ENCODE peak calls at places on chromosome 10, in seven cellular contexts. T, S, G, J, I, Z and C are unnamed samples.

GRCh38 chr10:119246862-119247549 is 39.6 kb downstream of the GRK5 start:
- DNase-seq in T (no peak), S (no peak), G (no peak), J (no peak), I (no peak), Z (peak; percentile 45), C (no peak)

GRCh38 chr10:92119340-92119739 is 171.5 kb downstream of the CPEB3 start:
- DNase-seq in T (no peak), S (no peak), G (no peak), J (no peak), I (no peak), Z (no peak), C (no peak)

GRCh38 chr10:86970152-86970886 is 2.0 kb downstream of the ADIRF start:
- DNase-seq in T (no peak), S (peak; percentile 94), G (peak; percentile 63), J (peak; percentile 95), I (peak; percentile 69), Z (peak; percentile 82), C (peak; percentile 97)

GRCh38 chr10:23345861-23346260 is 1.3 kb upstream of the C10orf67 start:
- DNase-seq in T (no peak), S (no peak), G (no peak), J (no peak), I (no peak), Z (no peak), C (no peak)

GRCh38 chr10:60044221-60044620 is 137.9 kb upstream of the CCDC6 start:
- DNase-seq in T (no peak), S (no peak), G (no peak), J (no peak), I (no peak), Z (no peak), C (no peak)

GRCh38 chr10:81905161-81905560 is 30.2 kb downstream of the NRG3 start:
- DNase-seq in T (no peak), S (peak; percentile 29), G (no peak), J (no peak), I (no peak), Z (no peak), C (no peak)

GRCh38 chr10:87585565-87586514 is 73.8 kb upstream of the PAPSS2 start:
- DNase-seq in T (no peak), S (no peak), G (peak; percentile 10), J (no peak), I (no peak), Z (peak; percentile 47), C (no peak)

GRCh38 chr10:103668351-103669242 is 175.1 kb downstream of the NEURL1 start:
- DNase-seq in T (no peak), S (no peak), G (no peak), J (peak; percentile 91), I (peak; percentile 64), Z (peak; percentile 73), C (no peak)

GRCh38 chr10:497289-497688 is 192.2 kb downstream of the DIP2C start:
- DNase-seq in T (no peak), S (no peak), G (no peak), J (peak; percentile 52), I (no peak), Z (no peak), C (no peak)

GRCh38 chr10:43258032-43258921 is 8.6 kb downstream of the RASGEF1A start:
- DNase-seq in T (no peak), S (peak; percentile 82), G (no peak), J (no peak), I (no peak), Z (no peak), C (peak; percentile 85)

GRCh38 chr10:15419279-15419874 is 48.3 kb upstream of the FAM171A1 start:
- DNase-seq in T (no peak), S (no peak), G (no peak), J (no peak), I (no peak), Z (peak; percentile 62), C (no peak)

GRCh38 chr10:72250666-72251065 is 23.1 kb upstream of the DDIT4 start:
- DNase-seq in T (no peak), S (no peak), G (peak; percentile 25), J (peak; percentile 91), I (no peak), Z (no peak), C (no peak)

GRCh38 chr10:62637249-62638061 is 167.1 kb upstream of the ADO start:
- DNase-seq in T (no peak), S (no peak), G (no peak), J (no peak), I (no peak), Z (peak; percentile 46), C (peak; percentile 84)

GRCh38 chr10:7507887-7508726 is 97.3 kb upstream of the SFMBT2 start:
- DNase-seq in T (no peak), S (no peak), G (no peak), J (no peak), I (no peak), Z (no peak), C (no peak)

GRCh38 chr10:86061301-86061873 is 305.2 kb downstream of the GRID1 start:
- DNase-seq in T (no peak), S (no peak), G (no peak), J (no peak), I (no peak), Z (no peak), C (peak; percentile 67)

GRCh38 chr10:13158401-13158800 is 3.0 kb upstream of the MCM10 start:
- DNase-seq in T (no peak), S (no peak), G (no peak), J (no peak), I (peak; percentile 52), Z (no peak), C (no peak)
- H3K4me3 ChIP-seq in T (peak overlapping the region; percentile 39), S (peak overlapping the region; percentile 25), G (no peak overlapping the region), J (peak overlapping the region; percentile 8), I (peak overlapping the region; percentile 22), Z (no peak overlapping the region), C (peak overlapping the region; percentile 28)

GRCh38 chr10:95831515-95831914 is 75.6 kb downstream of the ENTPD1 start:
- DNase-seq in T (no peak), S (no peak), G (no peak), J (no peak), I (no peak), Z (no peak), C (no peak)

GRCh38 chr10:95831076-95831475 is 75.1 kb downstream of the ENTPD1 start:
- DNase-seq in T (no peak), S (no peak), G (no peak), J (no peak), I (no peak), Z (no peak), C (no peak)

GRCh38 chr10:95833038-95833673 is 74.6 kb upstream of the CC2D2B start:
- DNase-seq in T (no peak), S (no peak), G (no peak), J (no peak), I (no peak), Z (no peak), C (no peak)

GRCh38 chr10:95834375-95834774 is 73.4 kb upstream of the CC2D2B start:
- DNase-seq in T (no peak), S (no peak), G (no peak), J (no peak), I (no peak), Z (no peak), C (no peak)

DNA sequence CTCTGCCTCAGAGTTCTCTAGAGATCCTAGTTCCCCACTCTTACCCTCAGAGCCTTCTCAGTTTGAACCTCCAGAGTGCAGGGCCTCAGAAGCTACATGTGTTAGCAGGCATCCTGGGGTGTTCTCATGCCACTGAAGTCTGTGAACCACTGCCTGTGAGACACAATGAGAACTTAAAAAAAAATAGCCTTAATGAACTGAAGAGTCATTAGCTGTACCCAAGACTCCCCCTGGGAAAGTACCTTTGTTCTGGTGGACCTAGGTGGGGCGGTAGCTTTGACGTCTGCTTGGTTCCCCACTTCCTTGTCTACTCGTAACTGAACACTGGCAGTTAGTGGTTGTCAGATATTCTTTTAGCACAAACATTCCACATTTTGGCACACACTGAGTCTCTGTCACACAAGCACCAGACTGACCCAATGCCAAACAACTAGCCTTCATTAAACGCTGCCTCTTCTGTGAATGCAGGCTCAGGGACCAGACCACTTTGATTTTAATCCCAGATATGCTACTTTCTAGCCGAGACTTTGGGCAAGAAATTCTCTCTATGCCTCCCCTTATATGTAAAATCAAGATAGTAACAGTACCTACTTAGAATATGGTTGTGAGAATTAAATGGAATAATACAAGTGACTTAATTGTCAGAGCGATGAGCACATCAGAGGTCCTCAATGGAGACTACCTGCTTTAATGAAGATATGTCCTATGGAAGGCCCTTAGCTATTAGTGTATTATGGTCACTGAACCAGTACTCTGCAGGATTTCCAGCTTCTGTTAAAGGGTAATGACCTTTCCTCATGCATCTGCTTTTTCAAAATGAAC is 75.3 kb upstream of the CC2D2B start:
- DNase-seq in T (no peak), S (no peak), G (no peak), J (no peak), I (no peak), Z (no peak), C (no peak)
- TF ChIP-seq POLR2A in T (no peak), S (no peak), G (no peak), J (no peak), I (no peak), Z (no peak), C (no peak)

GRCh38 chr10:73920084-73920483 is 9.2 kb downstream of the PLAU start:
- DNase-seq in T (no peak), S (no peak), G (peak; percentile 65), J (peak; percentile 83), I (no peak), Z (peak; percentile 39), C (no peak)
- H3K4me3 ChIP-seq in T (no peak overlapping the region), S (no peak overlapping the region), G (no peak overlapping the region), J (no peak overlapping the region), I (no peak overlapping the region), Z (no peak overlapping the region), C (no peak overlapping the region)

GRCh38 chr10:102055647-102056419 is at the start of gene ARMH3:
- DNase-seq in T (peak; percentile 66), S (peak; percentile 97), G (peak; percentile 91), J (peak; percentile 97), I (peak; percentile 94), Z (peak; percentile 96), C (peak; percentile 93)
- TF ChIP-seq POLR2A in T (no peak), S (peak; percentile 24), G (peak; percentile 50), J (peak; percentile 23), I (peak; percentile 73), Z (peak; percentile 62), C (no peak)

GRCh38 chr10:113268186-113268585 is 284.7 kb upstream of the HABP2 start:
- DNase-seq in T (no peak), S (no peak), G (no peak), J (no peak), I (no peak), Z (no peak), C (no peak)

GRCh38 chr10:113272511-113272910 is 280.3 kb upstream of the HABP2 start:
- DNase-seq in T (no peak), S (no peak), G (no peak), J (no peak), I (no peak), Z (peak; percentile 25), C (no peak)

GRCh38 chr10:113273877-113274829 is 278.7 kb upstream of the HABP2 start:
- DNase-seq in T (no peak), S (no peak), G (no peak), J (no peak), I (no peak), Z (no peak), C (no peak)

GRCh38 chr10:113269333-113269732 is 283.5 kb upstream of the HABP2 start:
- DNase-seq in T (no peak), S (no peak), G (no peak), J (no peak), I (no peak), Z (no peak), C (no peak)

GRCh38 chr10:113273151-113273876 is 279.5 kb upstream of the HABP2 start:
- DNase-seq in T (no peak), S (no peak), G (no peak), J (no peak), I (no peak), Z (peak; percentile 47), C (no peak)
- H3K4me3 ChIP-seq in T (peak overlapping the region; percentile 18), S (peak overlapping the region; percentile 9), G (no peak overlapping the region), J (no peak overlapping the region), I (no peak overlapping the region), Z (no peak overlapping the region), C (no peak overlapping the region)